ENCODE peak calls at places on chromosomes 4 and X, in six cellular contexts. E is dorsolateral prefrontal cortex, P is hepatocyte, G is tibial artery, Y is astrocyte, Q is heart right ventricle. Z is an unnamed sample.

GRCh38 chr4:121720109-121720508 is 23.3 kb upstream of the ANXA5 start:
- DNase-seq in E (no peak), P (no peak), G (no peak), Y (peak; percentile 66), Q (no peak), Z (no peak)

GRCh38 chrX:69177511-69178162 is 12.4 kb upstream of the PJA1 start:
- DNase-seq in E (no peak), P (no peak), G (no peak), Y (no peak), Q (no peak), Z (no peak)

GRCh38 chrX:149610511-149610910 is 15.4 kb upstream of the HSFX2 start:
- DNase-seq in E (no peak), P (no peak), G (no peak), Y (no peak), Q (no peak), Z (no peak)

GRCh38 chr4:158374318-158374717 is 147.4 kb upstream of the RXFP1 start:
- DNase-seq in E (no peak), P (no peak), G (no peak), Y (no peak), Q (no peak), Z (no peak)

GRCh38 chrX:130051176-130051845 is 59.0 kb downstream of the ELF4 start:
- DNase-seq in E (no peak), P (no peak), G (no peak), Y (no peak), Q (no peak), Z (no peak)

GRCh38 chr4:140752669-140753068 is 3.5 kb downstream of the TBC1D9 start:
- DNase-seq in E (no peak), P (no peak), G (no peak), Y (no peak), Q (no peak), Z (no peak)

GRCh38 chr4:74523076-74523475 is 78.1 kb downstream of the AREG start:
- DNase-seq in E (no peak), P (no peak), G (no peak), Y (no peak), Q (no peak), Z (no peak)

GRCh38 chrX:39047174-39047573 is 245.9 kb downstream of the MID1IP1 start:
- DNase-seq in E (no peak), P (no peak), G (no peak), Y (no peak), Q (no peak), Z (no peak)

GRCh38 chrX:101397779-101398178 is 7.0 kb downstream of the RPL36A start:
- DNase-seq in E (no peak), P (peak; percentile 24), G (no peak), Y (peak; percentile 6), Q (no peak), Z (no peak)

DNA sequence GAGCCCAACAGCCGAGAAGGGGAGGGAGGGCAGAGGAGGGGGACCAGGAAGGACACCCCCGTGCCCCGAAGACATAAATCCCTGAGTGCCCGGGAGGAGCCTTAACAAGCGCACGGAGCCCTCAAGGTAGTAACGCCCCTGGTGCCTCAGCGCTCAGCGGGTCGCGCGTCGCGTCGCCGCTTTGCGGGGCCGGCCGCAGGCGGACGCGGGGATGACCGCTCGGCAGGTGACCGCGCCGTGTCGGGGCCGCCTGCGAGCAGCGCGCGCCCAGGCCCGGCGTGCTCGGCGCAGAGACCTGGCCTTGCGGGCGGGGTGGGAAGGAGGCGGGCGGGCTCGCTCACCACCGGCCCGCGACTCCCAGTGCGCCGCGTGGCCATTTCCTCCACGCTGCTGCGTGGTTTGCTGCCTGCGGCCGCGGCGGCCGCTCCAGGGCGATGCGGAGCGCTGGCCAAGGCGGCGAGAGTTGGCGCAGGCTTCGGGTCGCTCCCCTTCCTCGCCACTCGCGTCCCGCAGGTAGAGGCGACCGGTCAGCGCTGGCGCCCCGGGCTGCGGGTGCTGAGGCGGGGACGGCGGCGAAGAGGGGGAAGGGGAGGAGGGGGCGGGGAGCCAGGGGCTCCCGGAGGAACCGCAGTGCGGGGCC is 632 bp downstream of the CCSER1 start:
- DNase-seq in E (no peak), P (peak; percentile 63), G (no peak), Y (peak; percentile 1), Q (no peak), Z (no peak)
- H3K4me3 ChIP-seq in E (peak overlapping the region; percentile 63), P (peak overlapping the region; percentile 54), G (peak overlapping the region; percentile 59), Y (peak overlapping the region; percentile 64), Q (peak overlapping the region; percentile 71), Z (peak overlapping the region; percentile 61)

GRCh38 chr4:183100298-183100599 is 1.2 kb downstream of the WWC2 start:
- DNase-seq in E (no peak), P (no peak), G (no peak), Y (no peak), Q (no peak), Z (no peak)

GRCh38 chr4:183098723-183099536 is at the start of gene WWC2:
- DNase-seq in E (peak; percentile 62), P (peak; percentile 96), G (peak; percentile 87), Y (peak; percentile 89), Q (peak; percentile 89), Z (peak; percentile 37)

GRCh38 chr4:183098080-183098722 is 856 bp upstream of the WWC2 start:
- DNase-seq in E (no peak), P (peak; percentile 78), G (peak; percentile 69), Y (no peak), Q (peak; percentile 51), Z (no peak)

GRCh38 chr4:183100827-183101226 is 1.8 kb downstream of the WWC2 start:
- DNase-seq in E (no peak), P (peak; percentile 47), G (no peak), Y (no peak), Q (no peak), Z (no peak)

DNA sequence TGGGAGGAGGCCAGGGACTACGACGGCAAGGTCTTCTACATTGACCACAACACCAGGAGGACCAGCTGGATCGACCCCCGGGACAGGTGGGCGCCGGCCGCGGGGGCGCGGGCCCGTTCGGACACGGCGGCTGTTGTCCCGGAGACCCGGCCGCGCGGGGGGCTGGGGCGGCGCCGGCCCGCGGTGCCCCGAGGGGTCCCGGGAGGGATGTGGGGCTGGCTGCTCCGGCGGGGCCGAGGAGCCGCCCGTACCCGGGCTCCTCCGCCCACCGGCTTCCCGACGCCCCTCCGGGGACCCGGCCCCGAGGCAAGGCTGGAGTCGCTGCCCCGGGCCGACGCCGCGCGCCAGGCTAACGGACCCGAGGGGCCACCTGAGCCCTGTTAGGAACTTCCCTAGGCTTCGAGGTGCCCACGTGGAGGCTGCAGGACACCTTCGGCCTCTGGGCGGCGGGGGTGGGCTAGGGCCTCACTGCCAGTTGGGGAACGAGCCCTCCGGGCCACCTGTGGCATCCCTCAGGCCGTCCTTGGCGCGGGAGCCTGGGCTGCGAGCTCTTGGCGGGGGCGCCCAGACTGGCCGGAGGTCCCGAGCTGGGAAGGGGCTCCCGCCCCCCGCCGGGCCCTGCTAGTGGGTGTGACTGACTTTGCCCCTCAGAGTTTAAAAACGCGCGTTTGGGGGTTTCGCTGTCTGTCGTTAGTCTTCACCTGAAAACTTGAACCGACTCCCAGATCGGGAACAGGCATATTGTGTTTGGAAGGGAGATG is 660 bp downstream of the WWC2 start:
- DNase-seq in E (no peak), P (peak; percentile 73), G (peak; percentile 22), Y (no peak), Q (peak; percentile 36), Z (no peak)
- TF ChIP-seq CTCF in E (no peak), P (peak; percentile 27), G (no peak), Y (no peak), Q (no peak), Z (peak; percentile 30)

DNA sequence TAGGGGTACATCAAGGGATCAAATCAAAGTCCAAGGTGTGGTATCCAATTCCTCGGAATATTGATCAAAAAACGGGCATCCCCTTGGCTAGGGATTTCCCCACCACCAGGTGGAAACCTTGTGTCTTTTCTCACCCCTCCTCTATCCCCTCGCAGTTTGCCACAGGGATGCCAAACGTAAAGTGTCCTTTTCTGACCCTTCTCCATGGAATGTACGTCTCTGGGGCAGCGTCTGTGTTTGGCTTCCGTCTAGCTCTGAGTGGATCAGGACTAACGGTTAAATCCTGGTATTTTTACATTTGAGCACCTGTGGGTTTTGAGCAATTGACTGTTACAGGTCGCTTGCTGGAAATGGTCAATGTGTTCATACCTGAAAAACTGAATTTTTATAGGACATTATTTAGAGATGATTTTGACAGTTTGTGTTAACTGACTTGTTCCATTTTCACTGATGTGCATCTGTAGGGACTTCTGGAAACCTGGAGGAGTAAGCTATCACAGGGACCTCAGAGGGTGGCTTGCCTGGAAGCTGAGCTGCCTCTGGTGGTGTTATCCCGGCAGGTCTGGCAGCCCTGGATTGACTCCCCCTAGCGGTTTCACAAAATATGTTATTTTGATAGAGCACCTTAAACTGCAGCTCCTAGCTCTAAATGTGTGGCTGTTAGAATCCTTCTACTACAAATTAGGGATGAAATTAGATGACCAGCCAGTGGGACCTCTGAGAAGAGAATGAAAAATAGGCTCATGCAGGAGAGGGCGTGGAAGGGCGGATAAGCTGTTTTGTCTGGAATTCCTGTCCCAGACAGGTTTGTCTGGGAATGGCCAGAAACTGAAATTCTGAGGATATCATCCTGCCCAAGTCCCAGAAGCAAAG is 8.8 kb upstream of the MGST2 start:
- DNase-seq in E (peak; percentile 51), P (peak; percentile 91), G (no peak), Y (peak; percentile 56), Q (peak; percentile 62), Z (no peak)
- H3K4me3 ChIP-seq in E (no peak overlapping the region), P (no peak overlapping the region), G (no peak overlapping the region), Y (no peak overlapping the region), Q (no peak overlapping the region), Z (peak overlapping the region; percentile 36)

DNA sequence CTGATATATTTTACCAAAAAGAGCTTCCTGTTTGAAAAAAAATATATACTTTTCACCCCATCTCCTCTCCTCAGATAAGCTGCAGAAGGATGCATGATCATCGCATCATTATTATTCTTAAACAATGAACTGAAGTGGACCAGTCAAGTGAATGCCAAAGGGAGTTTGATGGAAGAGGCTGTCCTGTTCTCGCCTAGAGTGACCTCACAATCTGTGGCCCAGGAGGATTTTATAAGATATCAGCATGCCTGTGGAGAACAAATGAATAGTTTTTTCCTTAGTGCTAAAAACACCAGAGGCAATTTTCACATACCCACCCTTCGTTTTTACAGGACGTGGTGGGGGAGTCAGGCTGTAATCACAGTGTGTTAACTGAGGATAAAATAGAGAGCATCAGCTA is 112.7 kb downstream of the USP46 start:
- DNase-seq in E (no peak), P (no peak), G (no peak), Y (no peak), Q (no peak), Z (no peak)
- TF ChIP-seq CTCF in E (no peak), P (no peak), G (no peak), Y (no peak), Q (no peak), Z (no peak)

GRCh38 chr4:56981795-56982201 is 3.1 kb downstream of the POLR2B start:
- DNase-seq in E (no peak), P (no peak), G (no peak), Y (peak; percentile 77), Q (no peak), Z (no peak)
- H3K4me3 ChIP-seq in E (no peak overlapping the region), P (no peak overlapping the region), G (no peak overlapping the region), Y (peak overlapping the region; percentile 45), Q (no peak overlapping the region), Z (peak overlapping the region; percentile 13)

DNA sequence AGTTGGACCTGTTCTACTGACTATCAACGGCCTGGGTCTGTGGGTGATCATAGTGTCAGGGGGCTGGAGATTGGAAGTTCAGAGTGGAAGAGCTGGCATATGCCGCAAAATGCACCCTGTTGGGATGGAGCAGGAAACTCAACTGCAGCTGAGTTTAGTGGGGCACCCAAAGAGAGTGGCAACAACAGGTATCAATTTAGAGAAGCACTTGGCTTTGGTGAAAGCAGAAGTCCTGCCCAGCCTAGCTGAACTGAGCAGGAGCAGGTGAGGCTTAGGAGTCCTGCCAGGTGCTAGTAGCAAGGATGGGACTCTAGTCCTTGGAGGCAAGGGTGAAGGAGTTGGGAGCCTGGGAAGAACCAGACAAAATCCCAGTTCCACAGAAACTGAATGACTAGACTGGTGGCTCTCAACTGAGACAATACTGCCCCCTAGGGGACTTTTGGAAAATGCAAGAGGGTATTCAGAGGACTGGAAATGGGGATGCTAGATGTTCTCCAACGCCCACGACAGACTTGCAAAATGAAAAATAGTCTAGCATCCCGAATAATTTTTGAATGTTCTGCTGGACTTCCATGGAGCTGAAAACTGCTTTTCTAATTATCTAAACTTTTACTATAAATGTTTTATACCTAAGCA is 49.4 kb downstream of the RTL9 start:
- DNase-seq in E (no peak), P (peak; percentile 72), G (no peak), Y (no peak), Q (peak; percentile 56), Z (no peak)
- TF ChIP-seq CTCF in E (peak; percentile 73), P (peak; percentile 58), G (peak; percentile 57), Y (peak; percentile 59), Q (peak; percentile 74), Z (peak; percentile 69)